ENCODE peak calls at places on chromosomes 11 and 22, in five cellular contexts. B is activated T-helper 17 cell treated with anti-CD3 and anti-CD28 coated beads, Interleukin-2, amount 50 U/mL, for 72 hours; L is Right ventricle myocardium superior; Y is upper lobe of left lung; E is left lung. C is an unnamed sample.

GRCh38 chr22:21657020-21657360 is 8.8 kb upstream of the PPIL2 start:
- ATAC-seq in L (no peak), E (no peak), Y (no peak), B (no peak), C (peak; percentile 1)

GRCh38 chr11:71955898-71956456 is 27.1 kb downstream of the RNF121 start:
- ATAC-seq in E (no peak), B (peak; percentile 67), Y (no peak), L (no peak), C (no peak)

GRCh38 chr11:8757047-8757446 is 74.5 kb downstream of the RPL27A start:
- ATAC-seq in Y (peak; percentile 34), L (peak; percentile 48), E (no peak), B (no peak), C (peak; percentile 81)

GRCh38 chr11:112625816-112626215 is 335.4 kb upstream of the NCAM1 start:
- ATAC-seq in Y (no peak), L (no peak), E (no peak), B (no peak), C (no peak)

GRCh38 chr22:36405671-36406070 is 17.9 kb upstream of the MYH9 start:
- ATAC-seq in Y (peak; percentile 70), B (peak; percentile 51), E (peak; percentile 43), L (no peak), C (no peak)

GRCh38 chr11:8252388-8252787 is 11.3 kb downstream of the LMO1 start:
- ATAC-seq in B (no peak), Y (no peak), E (no peak), L (no peak), C (no peak)

GRCh38 chr11:118212131-118212725 is 12.6 kb downstream of the JAML start:
- ATAC-seq in E (peak; percentile 72), L (peak; percentile 73), B (no peak), Y (peak; percentile 35), C (no peak)

GRCh38 chr11:26608507-26609146 is 36.6 kb upstream of the MUC15 start:
- ATAC-seq in Y (no peak), B (no peak), E (no peak), L (no peak), C (no peak)

GRCh38 chr11:22349446-22349845 is 11.3 kb downstream of the SLC17A6 start:
- ATAC-seq in L (no peak), E (no peak), Y (no peak), B (no peak), C (no peak)

GRCh38 chr11:13896175-13896989 is 66.1 kb upstream of the SPON1 start:
- ATAC-seq in Y (peak; percentile 44), E (peak; percentile 97), L (peak; percentile 38), B (no peak), C (no peak)